ENCODE peak calls at places on chromosomes 1 and 21, in five cellular contexts. Y is cardiac muscle cell; W is epithelial cell of esophagus; T is fibroblast of villous mesenchyme; C is CD8-positive, alpha-beta T cell. M is an unnamed sample.

GRCh38 chr1:168392958-168393357 is 112.3 kb downstream of the TBX19 start:
- DNase-seq in Y (peak), W (no peak), T (no peak), C (no peak), M (no peak)

GRCh38 chr1:6519935-6520621 is 28.6 kb upstream of the PLEKHG5 start:
- DNase-seq in Y (peak), W (peak), T (peak), C (no peak), M (no peak)

GRCh38 chr1:226714148-226714547 is 24.9 kb downstream of the ITPKB start:
- DNase-seq in Y (no peak), W (peak), T (no peak), C (no peak), M (no peak)

GRCh38 chr1:18313523-18313922 is 167.2 kb upstream of the KLHDC7A start:
- DNase-seq in Y (no peak), W (no peak), T (no peak), C (no peak), M (no peak)

GRCh38 chr21:20167059-20167458 is 831.1 kb upstream of the NCAM2 start:
- DNase-seq in Y (no peak), W (no peak), T (no peak), C (no peak), M (no peak)

GRCh38 chr1:54623216-54624007 is at the start of gene FAM151A:
- DNase-seq in Y (peak), W (no peak), T (no peak), C (no peak), M (no peak)

GRCh38 chr1:181141431-181141910 is 53.0 kb downstream of the IER5 start:
- DNase-seq in Y (peak), W (peak), T (peak), C (no peak), M (no peak)

GRCh38 chr1:24893431-24893830 is 36.6 kb downstream of the RUNX3 start:
- DNase-seq in Y (no peak), W (no peak), T (no peak), C (no peak), M (no peak)

GRCh38 chr21:16124397-16125130 is 394.8 kb downstream of the USP25 start:
- DNase-seq in Y (peak), W (peak), T (peak), C (no peak), M (no peak)

GRCh38 chr1:87291107-87291506 is 37.6 kb upstream of the LMO4 start:
- DNase-seq in Y (peak), W (no peak), T (no peak), C (no peak), M (no peak)

GRCh38 chr1:154410185-154410827 is 5.2 kb downstream of the IL6R start:
- DNase-seq in Y (no peak), W (no peak), T (no peak), C (no peak), M (no peak)

GRCh38 chr21:32693581-32693980 is 34.2 kb downstream of the SYNJ1 start:
- DNase-seq in Y (no peak), W (no peak), T (no peak), C (no peak), M (no peak)

GRCh38 chr1:36128126-36128904 is 3.3 kb upstream of the COL8A2 start:
- DNase-seq in Y (peak), W (no peak), T (peak), C (no peak), M (no peak)

GRCh38 chr1:233005703-233006102 is 55.3 kb downstream of the NTPCR start:
- DNase-seq in Y (peak), W (no peak), T (peak), C (no peak), M (no peak)

GRCh38 chr1:245590726-245591125 is 435.9 kb downstream of the KIF26B start:
- DNase-seq in Y (no peak), W (no peak), T (no peak), C (no peak), M (no peak)

GRCh38 chr1:48750089-48750488 is 26.6 kb downstream of the BEND5 start:
- DNase-seq in Y (no peak), W (no peak), T (no peak), C (no peak), M (peak)

GRCh38 chr1:155124503-155125463 is 2.9 kb upstream of the EFNA1 start:
- DNase-seq in Y (peak), W (peak), T (no peak), C (no peak), M (no peak)

GRCh38 chr1:234882898-234883297 is 245.7 kb downstream of the TOMM20 start:
- DNase-seq in Y (no peak), W (no peak), T (no peak), C (no peak), M (no peak)
- TF ChIP-seq CTCF in Y (no peak), W (no peak), T (no peak), C (no peak), M (no peak)

GRCh38 chr1:32989160-32989894 is 24.7 kb upstream of the RNF19B start:
- DNase-seq in Y (peak), W (peak), T (peak), C (peak), M (no peak)
- H3K4me3 ChIP-seq in Y (no peak), W (peak), T (no peak), C (no peak), M (no peak)

GRCh38 chr1:16279186-16279585 is 42.2 kb upstream of the CPLANE2 start:
- DNase-seq in Y (no peak), W (no peak), T (no peak), C (no peak), M (no peak)
- TF ChIP-seq CTCF in Y (no peak), W (no peak), T (no peak), C (no peak), M (no peak)

GRCh38 chr1:222457084-222457483 is 90.8 kb downstream of the HHIPL2 start:
- DNase-seq in Y (no peak), W (no peak), T (no peak), C (no peak), M (no peak)

GRCh38 chr1:222454196-222454595 is 93.7 kb downstream of the HHIPL2 start:
- DNase-seq in Y (no peak), W (no peak), T (no peak), C (no peak), M (no peak)

GRCh38 chr1:222455188-222455879 is 92.6 kb downstream of the HHIPL2 start:
- DNase-seq in Y (peak), W (peak), T (peak), C (peak), M (peak)

GRCh38 chr1:222457513-222457912 is 90.4 kb downstream of the HHIPL2 start:
- DNase-seq in Y (no peak), W (no peak), T (no peak), C (no peak), M (no peak)

GRCh38 chr1:222454782-222455181 is 93.1 kb downstream of the HHIPL2 start:
- DNase-seq in Y (no peak), W (peak), T (no peak), C (no peak), M (no peak)
- H3K4me3 ChIP-seq in Y (no peak), W (no peak), T (no peak), C (no peak), M (no peak)

GRCh38 chr1:61953076-61953789 is 211.0 kb downstream of the PATJ start:
- DNase-seq in Y (no peak), W (no peak), T (no peak), C (no peak), M (no peak)

GRCh38 chr1:61952675-61953074 is 210.4 kb downstream of the PATJ start:
- DNase-seq in Y (no peak), W (no peak), T (no peak), C (no peak), M (no peak)

GRCh38 chr1:61953790-61954150 is 211.5 kb downstream of the PATJ start:
- DNase-seq in Y (no peak), W (no peak), T (no peak), C (no peak), M (no peak)

GRCh38 chr1:61951731-61952585 is 209.7 kb downstream of the PATJ start:
- DNase-seq in Y (peak), W (peak), T (no peak), C (no peak), M (no peak)

DNA sequence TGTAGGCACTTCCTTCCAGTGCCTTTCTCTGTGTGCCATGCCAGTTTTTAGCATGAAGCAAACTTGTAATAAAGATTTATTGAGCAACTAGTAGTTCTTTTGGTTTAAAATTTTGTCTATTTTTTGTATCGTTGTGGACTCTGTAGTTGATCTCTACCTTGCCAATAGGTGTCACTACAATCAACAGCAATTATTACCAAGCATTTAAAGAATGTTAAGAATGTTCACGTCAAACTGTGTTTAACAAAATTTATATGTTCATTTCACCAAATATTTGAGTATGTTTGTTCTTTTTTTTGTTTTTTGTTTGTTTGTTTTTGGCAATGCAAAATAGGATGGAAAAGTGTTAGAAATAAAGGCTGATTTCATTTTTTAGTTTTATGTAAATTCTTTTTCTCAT is 208.1 kb downstream of the PATJ start:
- DNase-seq in Y (peak), W (peak), T (no peak), C (no peak), M (no peak)
- TF ChIP-seq CTCF in Y (peak), W (peak), T (no peak), C (no peak), M (peak)